ENCODE peak calls at places on chromosomes 13 and 19, in five cellular contexts. Y is left lung, V is neural progenitor cell, D is NAMALWA, T is Caco-2. S is an unnamed sample.

GRCh38 chr19:34310494-34310981 is 54.5 kb upstream of the GPI start:
- DNase-seq in Y (no peak), V (no peak), D (peak; percentile 47), T (no peak), S (no peak)

GRCh38 chr13:60756306-60756705 is 359.3 kb downstream of the TDRD3 start:
- DNase-seq in Y (no peak), V (peak; percentile 35), D (no peak), T (no peak), S (no peak)

GRCh38 chr13:40116008-40116407 is 460.5 kb downstream of the COG6 start:
- DNase-seq in Y (no peak), V (no peak), D (no peak), T (peak; percentile 37), S (peak; percentile 48)

GRCh38 chr19:7010722-7011593 is 10.3 kb downstream of the MBD3L2B start:
- DNase-seq in Y (no peak), V (no peak), D (no peak), T (no peak), S (no peak)

GRCh38 chr19:50053119-50053518 is 27.3 kb downstream of the ZNF473 start:
- DNase-seq in Y (no peak), V (no peak), D (no peak), T (no peak), S (no peak)

GRCh38 chr13:22055259-22055658 is 384.4 kb downstream of the FGF9 start:
- DNase-seq in Y (no peak), V (peak; percentile 31), D (no peak), T (no peak), S (no peak)

GRCh38 chr13:39600766-39601165 is 2.2 kb downstream of the LHFPL6 start:
- DNase-seq in Y (no peak), V (peak; percentile 62), D (no peak), T (peak; percentile 15), S (no peak)

GRCh38 chr19:19500975-19501644 is 14.2 kb downstream of the TSSK6 start:
- DNase-seq in Y (peak; percentile 67), V (no peak), D (no peak), T (no peak), S (no peak)

GRCh38 chr19:48095637-48096175 is 14.9 kb downstream of the PLA2G4C start:
- DNase-seq in Y (no peak), V (no peak), D (no peak), T (no peak), S (no peak)

GRCh38 chr19:49004964-49005614 is 11.4 kb downstream of the RUVBL2 start:
- DNase-seq in Y (no peak), V (no peak), D (no peak), T (no peak), S (no peak)

GRCh38 chr13:43880451-43880850 is 747 bp downstream of the LACC1 start:
- DNase-seq in Y (no peak), V (no peak), D (no peak), T (no peak), S (no peak)

GRCh38 chr13:108560092-108560491 is 69.3 kb upstream of the MYO16 start:
- DNase-seq in Y (no peak), V (no peak), D (no peak), T (no peak), S (no peak)

GRCh38 chr19:40640744-40641143 is 39.6 kb downstream of the LTBP4 start:
- DNase-seq in Y (peak; percentile 48), V (no peak), D (no peak), T (no peak), S (no peak)